ENCODE peak calls at places on chromosomes 7 and 10, in six cellular contexts. S is NCI-H2107, T is cardiac septum, B is choroid plexus epithelial cell, E is Kasumi-1, Y is brain microvascular endothelial cell. C is an unnamed sample.

GRCh38 chr7:55100172-55100961 is 81.5 kb downstream of the EGFR start:
- DNase-seq in T (peak), S (peak), B (peak), Y (no peak), E (no peak), C (peak)

GRCh38 chr7:150945853-150946825 is 32.0 kb downstream of the KCNH2 start:
- DNase-seq in B (no peak), T (peak), E (no peak), S (no peak), Y (peak), C (no peak)

GRCh38 chr7:152528612-152529011 is 92.8 kb upstream of the KMT2C start:
- DNase-seq in B (no peak), Y (no peak), E (no peak), S (no peak), T (peak), C (no peak)

GRCh38 chr10:124535731-124536495 is 74.3 kb downstream of the LHPP start:
- DNase-seq in B (no peak), Y (no peak), T (no peak), E (peak), S (no peak), C (no peak)

GRCh38 chr10:35940067-35940989 is 298.2 kb upstream of the FZD8 start:
- DNase-seq in B (no peak), Y (no peak), T (no peak), S (peak), E (no peak), C (peak)

GRCh38 chr10:10460452-10460851 is 557.2 kb upstream of the CELF2 start:
- DNase-seq in S (no peak), B (no peak), E (no peak), T (no peak), Y (no peak), C (no peak)

GRCh38 chr7:31408120-31408729 is 67.7 kb upstream of the NEUROD6 start:
- DNase-seq in Y (peak), B (peak), T (no peak), S (no peak), E (no peak), C (peak)

GRCh38 chr10:100022403-100022802 is 12.7 kb upstream of the DNMBP start:
- DNase-seq in E (no peak), T (no peak), B (peak), S (no peak), Y (no peak), C (peak)

GRCh38 chr7:46153951-46154787 is 233.1 kb upstream of the IGFBP3 start:
- DNase-seq in S (no peak), T (no peak), Y (no peak), B (peak), E (no peak), C (no peak)

C was measured in IMR-90.